ENCODE peak calls at places on chromosomes 12 and 14, in five cellular contexts. C is CD4-positive, CD25-positive, alpha-beta regulatory T cell; G is neuronal stem cell; U is prostate gland; T is left ventricle myocardium inferior. Y is an unnamed sample.

GRCh38 chr14:33120966-33121365 is 182.3 kb downstream of the NPAS3 start:
- DNase-seq in G (no peak), U (no peak), C (no peak), T (no peak), Y (no peak)

GRCh38 chr12:15732341-15733061 is 56.7 kb downstream of the EPS8 start:
- DNase-seq in C (no peak), G (no peak), U (no peak), T (no peak), Y (no peak)

GRCh38 chr12:6167327-6168280 is 32.6 kb upstream of the CD9 start:
- DNase-seq in U (no peak), C (no peak), T (no peak), G (no peak), Y (no peak)

GRCh38 chr12:124440841-124441381 is 126.5 kb downstream of the NCOR2 start:
- DNase-seq in U (peak), C (no peak), G (no peak), T (no peak), Y (no peak)

GRCh38 chr12:54082402-54082892 is 28.8 kb downstream of the HOXC4 start:
- DNase-seq in U (no peak), C (peak), G (no peak), T (no peak), Y (no peak)

GRCh38 chr12:67354966-67355365 is 85.8 kb downstream of the CAND1 start:
- DNase-seq in G (no peak), T (no peak), C (no peak), U (no peak), Y (no peak)

GRCh38 chr12:119183942-119184695 is 5.4 kb downstream of the HSPB8 start:
- DNase-seq in T (peak), G (no peak), C (no peak), U (no peak), Y (no peak)

GRCh38 chr12:356276-356988 is 32.7 kb downstream of the KDM5A start:
- DNase-seq in G (no peak), U (no peak), C (no peak), T (no peak), Y (no peak)

GRCh38 chr14:66884149-66884548 is 305.1 kb upstream of the GARIN2 start:
- DNase-seq in C (no peak), U (no peak), T (no peak), G (no peak), Y (no peak)

GRCh38 chr14:95255487-95255886 is 64.2 kb downstream of the CLMN start:
- DNase-seq in U (peak), C (no peak), T (no peak), G (peak), Y (no peak)

GRCh38 chr12:79299447-79300198 is 391.1 kb downstream of the PAWR start:
- DNase-seq in U (no peak), G (no peak), T (no peak), C (no peak), Y (no peak)

GRCh38 chr12:111405856-111406473 is at the start of gene SH2B3:
- DNase-seq in G (no peak), C (peak), T (no peak), U (no peak), Y (peak)

GRCh38 chr12:6938353-6939186 is 5.0 kb upstream of the RNU7-1 start:
- DNase-seq in T (no peak), U (no peak), C (no peak), G (no peak), Y (no peak)

GRCh38 chr12:85036736-85037135 is 585 bp downstream of the LRRIQ1 start:
- DNase-seq in G (no peak), C (no peak), T (no peak), U (no peak), Y (no peak)

GRCh38 chr14:52189330-52189729 is 78.2 kb upstream of the PTGDR start:
- DNase-seq in U (no peak), C (no peak), G (no peak), T (no peak), Y (no peak)

GRCh38 chr14:65286443-65286842 is 126.1 kb upstream of the FUT8 start:
- DNase-seq in C (no peak), U (no peak), G (no peak), T (no peak), Y (peak)

GRCh38 chr12:104142543-104142942 is 4.5 kb upstream of the NFYB start:
- DNase-seq in U (no peak), C (no peak), T (no peak), G (no peak), Y (no peak)

GRCh38 chr12:124073636-124074035 is 100.6 kb downstream of the ZNF664 start:
- DNase-seq in U (no peak), T (no peak), G (no peak), C (no peak), Y (no peak)

GRCh38 chr12:109529618-109530300 is 43.5 kb downstream of the MMAB start:
- DNase-seq in U (no peak), C (no peak), G (no peak), T (no peak), Y (no peak)

GRCh38 chr12:90099288-90099687 is 390.6 kb upstream of the ATP2B1 start:
- DNase-seq in U (no peak), G (no peak), C (no peak), T (no peak), Y (no peak)

GRCh38 chr14:35807131-35807961 is 1.7 kb downstream of the RALGAPA1 start:
- DNase-seq in C (no peak), T (no peak), U (no peak), G (no peak), Y (no peak)
- H3K4me3 ChIP-seq in C (peak), T (peak), U (peak), G (peak), Y (no peak)

DNA sequence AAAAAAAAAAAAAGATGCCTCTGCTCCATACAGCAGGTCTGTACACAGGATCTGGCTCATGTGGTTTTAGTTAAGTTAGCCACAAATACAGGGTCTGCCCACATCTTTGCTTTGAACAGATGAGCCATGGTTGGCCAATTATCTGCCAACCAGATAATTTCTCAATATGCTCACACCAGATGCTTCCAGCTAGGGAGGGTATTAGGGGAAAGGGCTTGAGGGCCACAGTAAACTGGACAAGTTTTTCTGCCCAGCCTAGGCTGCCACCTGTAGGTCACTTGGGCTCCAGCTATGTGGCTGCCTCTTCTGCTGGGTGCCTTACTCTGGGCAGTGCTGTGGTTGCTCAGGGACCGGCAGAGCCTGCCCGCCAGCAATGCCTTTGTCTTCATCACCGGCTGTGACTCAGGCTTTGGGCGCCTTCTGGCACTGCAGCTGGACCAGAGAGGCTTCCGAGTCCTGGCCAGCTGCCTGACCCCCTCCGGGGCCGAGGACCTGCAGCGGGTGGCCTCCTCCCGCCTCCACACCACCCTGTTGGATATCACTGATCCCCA is 776 bp downstream of the RDH5 start:
- DNase-seq in U (peak), C (no peak), G (no peak), T (peak), Y (no peak)
- H3K4me3 ChIP-seq in U (no peak), C (no peak), G (no peak), T (peak), Y (no peak)

GRCh38 chr12:24823808-24824515 is 124.9 kb downstream of the BCAT1 start:
- DNase-seq in U (no peak), C (no peak), G (no peak), T (no peak), Y (no peak)

GRCh38 chr12:24820872-24821271 is 128.0 kb downstream of the BCAT1 start:
- DNase-seq in C (no peak), U (no peak), G (no peak), T (no peak), Y (no peak)

GRCh38 chr12:24822121-24822899 is 126.6 kb downstream of the BCAT1 start:
- DNase-seq in U (no peak), T (no peak), C (no peak), G (no peak), Y (no peak)

DNA sequence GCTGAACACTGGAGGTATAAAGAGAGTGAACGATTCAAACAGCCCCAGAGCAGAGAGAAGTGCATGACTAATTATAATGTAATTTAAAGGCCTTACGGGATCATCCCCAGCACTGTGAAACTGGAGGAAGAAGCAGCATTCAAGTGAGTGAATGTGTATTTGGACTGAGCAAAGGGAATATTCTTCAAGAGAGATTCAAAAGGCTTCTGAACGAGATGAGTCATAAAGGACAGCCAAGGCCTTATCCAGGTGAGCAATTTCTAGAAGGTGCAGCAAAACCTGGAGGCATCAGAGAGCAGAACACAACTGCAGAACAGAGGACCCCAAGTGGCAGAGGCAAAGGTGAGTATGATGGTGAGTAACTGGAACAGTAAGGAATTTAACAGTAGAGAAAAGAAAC is 127.2 kb downstream of the BCAT1 start:
- DNase-seq in G (no peak), U (no peak), T (no peak), C (no peak), Y (no peak)
- H3K4me3 ChIP-seq in G (no peak), U (no peak), T (no peak), C (peak), Y (no peak)

GRCh38 chr12:57754411-57755193 is at the start of gene MARCHF9:
- DNase-seq in G (no peak), T (peak), C (peak), U (peak), Y (peak)

GRCh38 chr12:57756406-57757341 is 1.8 kb downstream of the MARCHF9 start:
- DNase-seq in G (no peak), U (no peak), T (peak), C (peak), Y (peak)

GRCh38 chr12:57755454-57756372 is 810 bp downstream of the MARCHF9 start:
- DNase-seq in T (peak), U (no peak), C (no peak), G (no peak), Y (no peak)

GRCh38 chr12:57753938-57754337 is 965 bp upstream of the MARCHF9 start:
- DNase-seq in G (no peak), C (no peak), U (no peak), T (no peak), Y (no peak)

GRCh38 chr12:57755194-57755453 is 221 bp downstream of the MARCHF9 start:
- DNase-seq in C (no peak), T (no peak), U (no peak), G (no peak), Y (no peak)
- H3K4me3 ChIP-seq in C (no peak), T (peak), U (peak), G (peak), Y (peak)

GRCh38 chr12:92034858-92035401 is 110.7 kb downstream of the BTG1 start:
- DNase-seq in G (no peak), T (peak), U (peak), C (peak), Y (peak)

GRCh38 chr12:92036061-92036620 is 109.5 kb downstream of the BTG1 start:
- DNase-seq in C (no peak), G (no peak), U (no peak), T (no peak), Y (no peak)

GRCh38 chr12:92034083-92034482 is 111.6 kb downstream of the BTG1 start:
- DNase-seq in U (no peak), G (no peak), T (no peak), C (no peak), Y (no peak)

GRCh38 chr12:92036771-92037453 is 108.7 kb downstream of the BTG1 start:
- DNase-seq in G (no peak), T (no peak), C (no peak), U (no peak), Y (no peak)

DNA sequence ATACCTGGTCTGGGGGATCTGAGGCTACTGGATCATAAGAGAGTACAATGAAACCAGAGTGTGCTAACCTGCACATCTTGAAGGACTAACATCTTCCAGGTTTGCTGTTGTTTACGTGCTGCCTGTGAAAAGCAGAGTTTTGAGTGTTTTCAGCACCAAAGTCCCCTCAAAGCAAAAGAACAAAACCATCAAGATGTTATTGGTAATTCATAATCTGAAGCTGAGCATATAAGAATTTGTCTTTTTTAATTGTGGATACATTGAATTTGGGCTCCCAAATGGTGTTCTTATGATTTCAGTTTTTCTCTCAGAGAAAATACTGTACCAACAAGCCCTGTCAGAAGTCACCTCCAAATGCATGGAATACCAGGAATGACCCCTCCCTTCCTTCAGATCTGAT is 110.2 kb downstream of the BTG1 start:
- DNase-seq in T (no peak), G (no peak), C (no peak), U (no peak), Y (no peak)
- H3K4me3 ChIP-seq in T (peak), G (no peak), C (peak), U (no peak), Y (no peak)

GRCh38 chr14:69485261-69485660 is 733 bp downstream of the PLEKHD1 start:
- DNase-seq in C (no peak), U (no peak), T (no peak), G (no peak), Y (no peak)
- H3K4me3 ChIP-seq in C (no peak), U (no peak), T (peak), G (no peak), Y (no peak)

GRCh38 chr12:57899010-57899662 is 42.2 kb upstream of the ATP23 start:
- DNase-seq in G (no peak), U (peak), T (peak), C (peak), Y (peak)

GRCh38 chr12:57896139-57896436 is 45.3 kb upstream of the ATP23 start:
- DNase-seq in C (no peak), U (no peak), T (no peak), G (no peak), Y (no peak)

GRCh38 chr12:57896437-57897201 is 44.7 kb upstream of the ATP23 start:
- DNase-seq in T (peak), G (peak), U (peak), C (no peak), Y (no peak)

GRCh38 chr12:57898308-57898970 is 42.9 kb upstream of the ATP23 start:
- DNase-seq in T (no peak), G (no peak), U (no peak), C (peak), Y (peak)

GRCh38 chr12:57897296-57897974 is 43.9 kb upstream of the ATP23 start:
- DNase-seq in U (no peak), T (no peak), C (no peak), G (no peak), Y (peak)
- H3K4me3 ChIP-seq in U (no peak), T (peak), C (peak), G (peak), Y (no peak)

DNA sequence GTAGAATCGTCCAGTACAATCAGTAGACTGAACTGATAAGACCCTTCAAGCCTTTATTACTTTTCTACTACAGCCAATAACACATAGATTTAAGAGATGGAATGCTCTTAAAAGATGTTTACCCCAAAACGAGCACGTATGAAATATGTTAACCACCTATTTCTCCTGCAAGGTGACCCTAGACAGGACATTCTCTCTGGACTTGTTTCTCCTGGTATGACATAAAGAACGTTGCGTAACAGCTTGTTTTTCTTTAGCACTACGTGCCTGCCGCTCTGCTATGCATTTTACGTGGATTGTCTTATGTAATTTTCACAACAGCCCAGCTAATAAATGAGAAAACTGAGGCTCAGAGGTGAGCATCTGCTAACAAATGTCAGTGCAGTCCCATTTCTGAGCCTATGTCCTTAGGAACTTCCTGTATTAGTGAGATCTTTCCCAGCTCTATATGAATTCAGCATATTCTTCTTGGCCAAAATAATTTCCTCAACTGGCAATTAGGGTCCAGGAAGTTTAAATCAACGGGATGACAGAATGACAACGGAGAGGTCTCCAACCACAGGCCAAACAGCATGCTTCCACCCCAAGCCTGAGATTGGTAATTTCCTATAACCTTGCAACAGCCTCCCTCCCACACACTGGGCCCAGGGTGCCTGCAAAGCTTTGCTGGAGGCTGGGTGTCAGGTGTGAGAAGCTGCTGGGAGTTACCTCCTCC is 3.7 kb downstream of the NFKBIA start:
- DNase-seq in C (peak), T (no peak), U (no peak), G (no peak), Y (no peak)
- H3K4me3 ChIP-seq in C (peak), T (peak), U (peak), G (no peak), Y (no peak)

GRCh38 chr12:105234197-105234596 is 1.8 kb downstream of the APPL2 start:
- DNase-seq in T (no peak), C (no peak), U (no peak), G (no peak), Y (no peak)
- H3K4me3 ChIP-seq in T (peak), C (peak), U (peak), G (peak), Y (no peak)

DNA sequence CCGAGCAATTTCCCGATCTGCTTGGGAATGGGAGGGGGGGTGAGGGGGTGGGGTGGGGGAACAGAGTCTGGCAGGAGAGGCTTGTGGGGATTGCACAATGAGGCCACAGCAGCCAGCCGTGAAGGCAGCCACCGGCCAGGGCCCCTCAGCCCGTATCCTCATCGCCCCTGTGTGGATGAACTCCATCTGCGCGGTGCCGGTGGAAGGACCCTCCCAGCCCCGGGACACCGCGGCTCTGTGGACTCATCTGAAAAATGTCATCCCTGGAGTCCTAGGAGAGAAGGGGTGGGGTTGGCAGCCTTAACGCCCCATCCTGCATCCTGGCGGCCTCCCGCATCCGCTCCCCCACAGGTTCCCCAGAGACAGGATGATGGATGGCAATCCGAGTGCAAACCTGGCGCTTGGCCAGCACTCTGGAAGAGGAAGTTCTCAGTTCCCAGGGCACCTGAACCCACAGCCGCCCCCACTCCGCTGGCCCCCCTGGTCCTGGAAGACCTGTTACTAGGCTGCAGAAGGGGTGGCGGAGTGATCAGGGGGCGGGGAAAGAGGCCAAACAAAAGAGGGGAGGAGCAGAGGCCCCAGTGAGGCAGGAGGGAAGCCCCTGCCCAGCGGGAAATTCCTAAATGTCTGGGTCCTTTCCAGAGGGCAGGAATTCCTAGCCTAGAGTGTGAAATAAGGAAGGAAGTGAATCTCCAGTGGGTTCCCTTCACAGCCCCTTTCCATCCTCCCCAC is 1.2 kb upstream of the TNFAIP2 start:
- DNase-seq in G (no peak), T (peak), U (peak), C (no peak), Y (no peak)
- H3K4me3 ChIP-seq in G (no peak), T (peak), U (no peak), C (no peak), Y (no peak)

Y was measured in Jurkat, Clone E6-1.